ENCODE peak calls at places on chromosome 17, in nine cellular contexts. C is fibroblast of the aortic adventitia, W is activated T-helper 1 cell treated with Interleukin-2 at 50 U/mL for 16 hours, G is A673, J is kidney, K is left ventricle myocardium inferior, T is upper lobe of right lung, H is stomach, B is putamen. Y is an unnamed sample.

GRCh38 chr17:79079421-79080200 is 5.0 kb downstream of the ENGASE start:
- DNase-seq in G (no peak), B (no peak), W (no peak), K (no peak), T (peak; percentile 61), H (no peak), C (no peak), J (peak; percentile 48), Y (peak; percentile 70)

GRCh38 chr17:47719411-47720152 is 13.5 kb upstream of the TBX21 start:
- DNase-seq in G (no peak), T (no peak), H (no peak), W (no peak), B (no peak), C (peak; percentile 46), K (no peak), J (no peak), Y (no peak)

GRCh38 chr17:27755706-27756466 is 44.4 kb downstream of the NOS2 start:
- DNase-seq in T (peak; percentile 52), H (no peak), B (no peak), K (no peak), J (peak; percentile 62), G (no peak), W (no peak), C (no peak), Y (no peak)

GRCh38 chr17:60439501-60439900 is 17.2 kb downstream of the CHCT1 start:
- DNase-seq in T (no peak), W (no peak), B (no peak), C (peak; percentile 73), J (no peak), H (no peak), K (no peak), G (peak; percentile 30), Y (no peak)

GRCh38 chr17:67194134-67194533 is 50.9 kb downstream of the HELZ start:
- DNase-seq in W (no peak), H (no peak), T (no peak), B (no peak), C (peak; percentile 28), G (no peak), K (no peak), J (no peak), Y (no peak)

GRCh38 chr17:43431741-43432523 is 33.1 kb downstream of the ARL4D start:
- DNase-seq in C (peak; percentile 90), T (no peak), J (peak; percentile 4), B (no peak), W (no peak), K (no peak), H (no peak), G (peak; percentile 74), Y (no peak)

GRCh38 chr17:57557793-57558681 is 187.1 kb downstream of the CCDC182 start:
- DNase-seq in G (peak; percentile 82), B (no peak), C (peak; percentile 67), J (no peak), H (no peak), K (no peak), W (no peak), T (no peak), Y (no peak)

GRCh38 chr17:42118545-42118944 is 2.6 kb downstream of the KAT2A start:
- DNase-seq in J (no peak), C (peak; percentile 23), W (no peak), K (no peak), B (no peak), G (peak; percentile 15), T (no peak), H (peak; percentile 50), Y (no peak)

GRCh38 chr17:81063488-81064093 is 28.6 kb downstream of the BAIAP2 start:
- DNase-seq in T (no peak), W (no peak), G (no peak), C (no peak), K (no peak), H (no peak), B (no peak), J (no peak), Y (no peak)

GRCh38 chr17:17370711-17371110 is 67.5 kb downstream of the NT5M start:
- DNase-seq in J (peak; percentile 19), C (no peak), K (no peak), T (peak; percentile 46), G (no peak), H (no peak), W (no peak), B (no peak), Y (peak; percentile 39)

Y was measured in spleen.